ENCODE peak calls at places on chromosomes 6 and 20, in nine cellular contexts. Z is anterior cingulate cortex; N is stimulated activated CD8-positive, alpha-beta memory T cell treated with anti-CD3 and anti-CD28 coated beads, Interleukin-15, amount 100 ng/mL, for 24 hours; B is HEK293T; R is left ventricle myocardium inferior; L is cardiac fibroblast; I is amygdala; Y is nephron progenitor cell; M is GM04504. O is an unnamed sample.

GRCh38 chr6:85418059-85418458 is 31.8 kb upstream of the NT5E start:
- DNase-seq in Z (no peak), N (no peak), B (no peak), R (no peak), L (peak; percentile 74), I (no peak), Y (no peak), M (peak; percentile 45), O (no peak)

GRCh38 chr6:9401936-9402335 is 966.6 kb upstream of the SLC35B3 start:
- DNase-seq in Z (no peak), N (no peak), B (no peak), R (no peak), L (no peak), I (no peak), Y (no peak), M (no peak), O (no peak)

GRCh38 chr6:38063973-38064372 is 244.4 kb downstream of the ZFAND3 start:
- DNase-seq in Z (no peak), N (no peak), B (no peak), R (no peak), L (no peak), I (no peak), Y (no peak), M (no peak), O (no peak)

GRCh38 chr6:48628316-48628715 is 517.3 kb upstream of the PTCHD4 start:
- DNase-seq in Z (no peak), N (no peak), B (no peak), R (no peak), L (peak; percentile 11), I (no peak), Y (no peak), M (no peak), O (no peak)

GRCh38 chr6:170010665-170011232 is 259.3 kb downstream of the ERMARD start:
- DNase-seq in Z (no peak), N (no peak), B (no peak), R (no peak), L (no peak), I (no peak), Y (no peak), M (no peak), O (no peak)

GRCh38 chr6:33209856-33210255 is 1.6 kb downstream of the RING1 start:
- DNase-seq in Z (no peak), N (no peak), B (no peak), R (no peak), L (no peak), I (no peak), Y (no peak), M (no peak), O (no peak)

GRCh38 chr20:5000263-5001173 is 792 bp downstream of the SLC23A2 start:
- DNase-seq in Z (peak; percentile 74), N (no peak), B (peak; percentile 31), R (peak; percentile 43), L (peak; percentile 17), I (peak; percentile 37), Y (peak; percentile 38), M (peak; percentile 3), O (no peak)

GRCh38 chr6:5214570-5215052 is 46.1 kb downstream of the LYRM4 start:
- DNase-seq in Z (peak; percentile 66), N (no peak), B (peak; percentile 72), R (peak; percentile 48), L (peak; percentile 63), I (no peak), Y (peak; percentile 67), M (no peak), O (no peak)

GRCh38 chr6:138387577-138388368 is 10.1 kb downstream of the SMIM28 start:
- DNase-seq in Z (no peak), N (no peak), B (no peak), R (no peak), L (no peak), I (no peak), Y (no peak), M (no peak), O (no peak)

GRCh38 chr6:78492351-78493010 is 374.9 kb upstream of the IRAK1BP1 start:
- DNase-seq in Z (no peak), N (no peak), B (no peak), R (no peak), L (peak; percentile 54), I (no peak), Y (no peak), M (no peak), O (no peak)

GRCh38 chr20:63580796-63581461 is 6.9 kb upstream of the HELZ2 start:
- DNase-seq in Z (no peak), N (no peak), B (peak; percentile 48), R (no peak), L (peak; percentile 60), I (no peak), Y (peak; percentile 37), M (no peak), O (no peak)

GRCh38 chr6:111988926-111989325 is 65.0 kb upstream of the CCN6 start:
- DNase-seq in Z (no peak), N (no peak), B (no peak), R (no peak), L (no peak), I (no peak), Y (no peak), M (no peak), O (no peak)

GRCh38 chr6:118580585-118581419 is 32.7 kb downstream of the PLN start:
- DNase-seq in Z (no peak), N (no peak), B (peak; percentile 75), R (no peak), L (peak; percentile 95), I (no peak), Y (peak; percentile 36), M (peak; percentile 85), O (no peak)

GRCh38 chr6:3230275-3231212 is 3.1 kb upstream of the TUBB2B start:
- DNase-seq in Z (peak; percentile 29), N (no peak), B (no peak), R (no peak), L (no peak), I (peak; percentile 70), Y (peak; percentile 59), M (no peak), O (no peak)

GRCh38 chr6:14390805-14391204 is 273.2 kb downstream of the CD83 start:
- DNase-seq in Z (no peak), N (no peak), B (no peak), R (no peak), L (no peak), I (no peak), Y (no peak), M (no peak), O (no peak)

GRCh38 chr20:34112600-34113061 is 588 bp upstream of the EIF2S2 start:
- DNase-seq in Z (no peak), N (no peak), B (peak; percentile 25), R (no peak), L (peak; percentile 62), I (no peak), Y (peak; percentile 32), M (no peak), O (no peak)

GRCh38 chr6:64445038-64445437 is 809.4 kb downstream of the PHF3 start:
- DNase-seq in Z (no peak), N (no peak), B (no peak), R (no peak), L (no peak), I (no peak), Y (no peak), M (no peak), O (no peak)

GRCh38 chr6:29603456-29603855 is 18.5 kb downstream of the OR2H2 start:
- DNase-seq in Z (no peak), N (no peak), B (no peak), R (no peak), L (no peak), I (no peak), Y (no peak), M (no peak), O (no peak)

GRCh38 chr6:436308-437041 is 44.9 kb downstream of the IRF4 start:
- DNase-seq in Z (no peak), N (no peak), B (no peak), R (no peak), L (peak; percentile 22), I (no peak), Y (no peak), M (no peak), O (no peak)

GRCh38 chr6:120675886-120676285 is 658.4 kb downstream of the TBC1D32 start:
- DNase-seq in Z (no peak), N (no peak), B (no peak), R (no peak), L (no peak), I (no peak), Y (no peak), M (no peak), O (no peak)

GRCh38 chr20:56627122-56628014 is 1.7 kb upstream of the TFAP2C start:
- DNase-seq in Z (no peak), N (no peak), B (no peak), R (no peak), L (no peak), I (no peak), Y (peak; percentile 22), M (no peak), O (no peak)

GRCh38 chr6:108464506-108465084 is 96.1 kb upstream of the FOXO3 start:
- DNase-seq in Z (no peak), N (no peak), B (no peak), R (no peak), L (peak; percentile 29), I (no peak), Y (no peak), M (no peak), O (no peak)

GRCh38 chr20:36573103-36573797 is at the start of gene TGIF2:
- DNase-seq in Z (peak; percentile 32), N (peak; percentile 75), B (peak; percentile 97), R (peak; percentile 82), L (peak; percentile 52), I (peak; percentile 11), Y (peak; percentile 95), M (peak; percentile 49), O (peak; percentile 92)

GRCh38 chr6:29887819-29888581 is 54.3 kb upstream of the HLA-A start:
- DNase-seq in Z (peak; percentile 45), N (peak; percentile 37), B (no peak), R (peak; percentile 80), L (peak; percentile 48), I (no peak), Y (peak; percentile 71), M (peak; percentile 37), O (no peak)

GRCh38 chr6:136036601-136037000 is 185.1 kb downstream of the PDE7B start:
- DNase-seq in Z (no peak), N (no peak), B (no peak), R (no peak), L (peak; percentile 52), I (no peak), Y (no peak), M (no peak), O (no peak)

GRCh38 chr6:73393278-73393677 is 1.4 kb upstream of the DDX43 start:
- DNase-seq in Z (no peak), N (no peak), B (no peak), R (no peak), L (no peak), I (no peak), Y (no peak), M (no peak), O (no peak)

GRCh38 chr6:56690519-56691200 is 48.0 kb upstream of the DST start:
- DNase-seq in Z (no peak), N (no peak), B (no peak), R (no peak), L (peak; percentile 89), I (no peak), Y (no peak), M (peak; percentile 50), O (no peak)

GRCh38 chr6:35710241-35710847 is 21.6 kb upstream of the FKBP5 start:
- DNase-seq in Z (no peak), N (no peak), B (no peak), R (no peak), L (peak; percentile 58), I (no peak), Y (no peak), M (no peak), O (no peak)

GRCh38 chr6:99790679-99791078 is 184.0 kb downstream of the PRDM13 start:
- DNase-seq in Z (no peak), N (no peak), B (no peak), R (no peak), L (peak; percentile 6), I (no peak), Y (no peak), M (no peak), O (no peak)

GRCh38 chr6:119575721-119576120 is 226.2 kb upstream of the MAN1A1 start:
- DNase-seq in Z (no peak), N (no peak), B (no peak), R (no peak), L (peak; percentile 68), I (no peak), Y (no peak), M (peak; percentile 64), O (no peak)

GRCh38 chr6:63964347-63964746 is 328.7 kb downstream of the PHF3 start:
- DNase-seq in Z (no peak), N (no peak), B (no peak), R (no peak), L (no peak), I (no peak), Y (no peak), M (no peak), O (no peak)